ENCODE peak calls at places on chromosome 7, in ten cellular contexts. P is ureter; R is HS-5; N is stimulated activated CD8-positive, alpha-beta memory T cell treated with anti-CD3 and anti-CD28 coated beads, Interleukin-15, amount 100 ng/mL, for 24 hours; X is Calu3; D is ELR; H is putamen; A is substantia nigra; Q is cardiac septum; S is A549. V is an unnamed sample.

GRCh38 chr7:84337386-84337785 is 142.8 kb upstream of the SEMA3A start:
- DNase-seq in P (no peak), R (no peak), N (no peak), X (no peak), D (peak; percentile 49), H (no peak), A (no peak), Q (no peak), S (no peak), V (no peak)

GRCh38 chr7:47596502-47597202 is 14.7 kb upstream of the TNS3 start:
- DNase-seq in P (no peak), R (no peak), N (no peak), X (peak; percentile 64), D (peak; percentile 27), H (peak; percentile 39), A (peak; percentile 70), Q (no peak), S (peak; percentile 68), V (peak; percentile 26)

GRCh38 chr7:43362652-43363428 is 220.1 kb upstream of the STK17A start:
- DNase-seq in P (no peak), R (peak; percentile 31), N (no peak), X (peak; percentile 37), D (peak; percentile 40), H (no peak), A (no peak), Q (no peak), S (peak; percentile 12), V (peak; percentile 31)

GRCh38 chr7:91459539-91459938 is 195.3 kb downstream of the FZD1 start:
- DNase-seq in P (no peak), R (no peak), N (no peak), X (no peak), D (no peak), H (no peak), A (no peak), Q (no peak), S (no peak), V (no peak)

GRCh38 chr7:111029574-111030357 is 61.2 kb upstream of the LRRN3 start:
- DNase-seq in P (no peak), R (no peak), N (no peak), X (no peak), D (peak; percentile 20), H (peak; percentile 53), A (no peak), Q (no peak), S (no peak), V (no peak)

GRCh38 chr7:134654104-134654775 is 7.6 kb downstream of the BPGM start:
- DNase-seq in P (no peak), R (no peak), N (no peak), X (no peak), D (no peak), H (no peak), A (no peak), Q (no peak), S (no peak), V (no peak)

GRCh38 chr7:98877692-98878364 is 504 bp upstream of the TRRAP start:
- DNase-seq in P (no peak), R (no peak), N (no peak), X (no peak), D (no peak), H (no peak), A (no peak), Q (no peak), S (no peak), V (no peak)

GRCh38 chr7:150406565-150407421 is 27.7 kb downstream of the ZNF775 start:
- DNase-seq in P (no peak), R (no peak), N (no peak), X (peak; percentile 9), D (no peak), H (no peak), A (no peak), Q (peak; percentile 69), S (no peak), V (no peak)

GRCh38 chr7:92158660-92159575 is 20.0 kb downstream of the LRRD1 start:
- DNase-seq in P (no peak), R (peak; percentile 66), N (no peak), X (no peak), D (peak; percentile 81), H (no peak), A (no peak), Q (no peak), S (no peak), V (no peak)

GRCh38 chr7:47044620-47045019 is 537.3 kb downstream of the TNS3 start:
- DNase-seq in P (no peak), R (no peak), N (no peak), X (no peak), D (no peak), H (no peak), A (no peak), Q (no peak), S (no peak), V (no peak)

GRCh38 chr7:84161398-84161797 is 33.2 kb downstream of the SEMA3A start:
- DNase-seq in P (no peak), R (no peak), N (no peak), X (no peak), D (no peak), H (no peak), A (no peak), Q (no peak), S (no peak), V (no peak)

GRCh38 chr7:148185050-148185449 is 405.5 kb upstream of the C7orf33 start:
- DNase-seq in P (no peak), R (no peak), N (no peak), X (no peak), D (peak; percentile 25), H (no peak), A (no peak), Q (no peak), S (no peak), V (no peak)

GRCh38 chr7:20793258-20793657 is 6.6 kb upstream of the SP8 start:
- DNase-seq in P (no peak), R (no peak), N (no peak), X (no peak), D (no peak), H (no peak), A (no peak), Q (no peak), S (no peak), V (no peak)

GRCh38 chr7:40826419-40827216 is 691.8 kb downstream of the SUGCT start:
- DNase-seq in P (no peak), R (no peak), N (no peak), X (no peak), D (peak; percentile 51), H (no peak), A (no peak), Q (no peak), S (no peak), V (no peak)

GRCh38 chr7:135175931-135176330 is 5.4 kb upstream of the CYREN start:
- DNase-seq in P (no peak), R (no peak), N (no peak), X (no peak), D (no peak), H (no peak), A (no peak), Q (no peak), S (no peak), V (no peak)

GRCh38 chr7:13279854-13280435 is 592.5 kb downstream of the ARL4A start:
- DNase-seq in P (no peak), R (no peak), N (no peak), X (no peak), D (peak; percentile 75), H (peak; percentile 18), A (no peak), Q (no peak), S (peak; percentile 33), V (peak; percentile 15)

GRCh38 chr7:73978681-73979563 is 49.1 kb upstream of the ELN start:
- DNase-seq in P (peak; percentile 75), R (no peak), N (no peak), X (peak; percentile 83), D (peak; percentile 29), H (no peak), A (no peak), Q (no peak), S (peak; percentile 90), V (peak; percentile 48)

GRCh38 chr7:135238112-135238744 is 4.6 kb downstream of the STRA8 start:
- DNase-seq in P (no peak), R (no peak), N (no peak), X (peak; percentile 22), D (no peak), H (no peak), A (no peak), Q (no peak), S (peak; percentile 46), V (no peak)

GRCh38 chr7:74371381-74372059 is 82.2 kb upstream of the GTF2IRD1 start:
- DNase-seq in P (peak; percentile 52), R (no peak), N (no peak), X (peak; percentile 40), D (no peak), H (peak; percentile 49), A (peak; percentile 27), Q (no peak), S (no peak), V (no peak)

GRCh38 chr7:47350425-47350824 is 231.5 kb downstream of the TNS3 start:
- DNase-seq in P (peak; percentile 37), R (no peak), N (no peak), X (no peak), D (no peak), H (no peak), A (no peak), Q (peak; percentile 72), S (no peak), V (no peak)

GRCh38 chr7:10845225-10845624 is 128.4 kb upstream of the PHF14 start:
- DNase-seq in P (no peak), R (no peak), N (no peak), X (no peak), D (no peak), H (no peak), A (no peak), Q (no peak), S (no peak), V (no peak)

GRCh38 chr7:142130282-142130681 is 18.8 kb downstream of the MGAM2 start:
- DNase-seq in P (no peak), R (no peak), N (no peak), X (peak; percentile 7), D (no peak), H (no peak), A (no peak), Q (no peak), S (no peak), V (no peak)

GRCh38 chr7:31416381-31416780 is 75.9 kb upstream of the NEUROD6 start:
- DNase-seq in P (no peak), R (no peak), N (no peak), X (no peak), D (no peak), H (no peak), A (no peak), Q (no peak), S (no peak), V (no peak)

GRCh38 chr7:44448456-44448855 is 42.0 kb downstream of the NUDCD3 start:
- DNase-seq in P (no peak), R (no peak), N (no peak), X (no peak), D (no peak), H (no peak), A (no peak), Q (no peak), S (no peak), V (no peak)

GRCh38 chr7:137772748-137773147 is 74.0 kb downstream of the DGKI start:
- DNase-seq in P (no peak), R (peak; percentile 74), N (no peak), X (no peak), D (peak; percentile 89), H (no peak), A (no peak), Q (no peak), S (no peak), V (peak; percentile 94)

GRCh38 chr7:78787854-78788253 is 665.6 kb downstream of the MAGI2 start:
- DNase-seq in P (no peak), R (no peak), N (no peak), X (no peak), D (no peak), H (no peak), A (no peak), Q (no peak), S (no peak), V (no peak)

GRCh38 chr7:12951397-12951801 is 264.0 kb downstream of the ARL4A start:
- DNase-seq in P (no peak), R (peak; percentile 70), N (no peak), X (peak; percentile 8), D (peak; percentile 88), H (no peak), A (no peak), Q (no peak), S (peak; percentile 61), V (peak; percentile 82)

GRCh38 chr7:6359021-6359420 is 86.6 kb upstream of the CYTH3 start:
- DNase-seq in P (no peak), R (no peak), N (no peak), X (no peak), D (peak; percentile 24), H (no peak), A (no peak), Q (no peak), S (peak; percentile 40), V (no peak)